ENCODE peak calls at places on chromosomes 6 and 20, in seven cellular contexts. G is CD4-positive, alpha-beta memory T cell; W is neuronal stem cell; B is ovary; Z is adrenal gland; T is fibroblast of lung; M is PC-3. R is an unnamed sample. For H3K9me3 and H3K4me1, the result is how much of the 10 kb centered on the place peaks cover.

GRCh38 chr6:151306269-151306783 is 66.6 kb downstream of the AKAP12 start:
- DNase-seq in T (no peak), B (no peak), W (no peak), Z (no peak), M (peak), G (no peak), R (no peak)

GRCh38 chr6:7060769-7061516 is 46.8 kb upstream of the RREB1 start:
- DNase-seq in T (no peak), M (peak), G (no peak), B (no peak), W (no peak), Z (no peak), R (no peak)

GRCh38 chr6:6883011-6883410 is 224.8 kb upstream of the RREB1 start:
- DNase-seq in G (no peak), M (peak), Z (no peak), T (no peak), W (no peak), B (no peak), R (no peak)

GRCh38 chr6:27400877-27401642 is 12.5 kb downstream of the ZNF391 start:
- DNase-seq in G (no peak), Z (no peak), B (no peak), W (no peak), M (no peak), T (no peak), R (no peak)

GRCh38 chr6:107620736-107621135 is 130.8 kb downstream of the SOBP start:
- DNase-seq in G (no peak), Z (no peak), M (no peak), W (no peak), B (no peak), T (peak), R (no peak)

GRCh38 chr6:111916747-111917146 is 43.5 kb upstream of the FYN start:
- DNase-seq in B (no peak), Z (no peak), M (no peak), T (no peak), G (no peak), W (no peak), R (no peak)

GRCh38 chr20:41574802-41575389 is 43.3 kb downstream of the CHD6 start:
- DNase-seq in Z (no peak), G (no peak), M (no peak), B (no peak), W (no peak), T (no peak), R (no peak)

GRCh38 chr6:160030103-160030502 is 61.2 kb downstream of the IGF2R start:
- DNase-seq in T (peak), M (peak), G (no peak), B (peak), W (peak), Z (peak), R (peak)

GRCh38 chr20:38805502-38805957 is at the start of gene PPP1R16B:
- DNase-seq in G (peak), W (peak), Z (peak), B (no peak), M (no peak), T (no peak), R (peak)

GRCh38 chr6:28597217-28597835 is 71.6 kb downstream of the GPX5 start:
- DNase-seq in Z (peak), M (peak), G (no peak), T (peak), W (no peak), B (no peak), R (no peak)

GRCh38 chr6:161423271-161423670 is 149.4 kb upstream of the AGPAT4 start:
- DNase-seq in Z (no peak), G (no peak), W (no peak), M (peak), T (no peak), B (no peak), R (no peak)

GRCh38 chr20:62818592-62819493 is 2.0 kb downstream of the COL9A3 start:
- DNase-seq in G (no peak), M (no peak), B (peak), W (no peak), Z (no peak), T (no peak), R (peak)

GRCh38 chr6:31948753-31949413 is 3.0 kb downstream of the CFB start:
- DNase-seq in G (no peak), W (no peak), T (peak), B (no peak), M (peak), Z (no peak), R (no peak)

GRCh38 chr6:16001158-16001557 is 127.7 kb upstream of the MYLIP start:
- DNase-seq in T (no peak), M (no peak), W (no peak), Z (no peak), B (no peak), G (no peak), R (no peak)

GRCh38 chr6:119562168-119562567 is 212.6 kb upstream of the MAN1A1 start:
- DNase-seq in T (no peak), W (no peak), G (no peak), B (no peak), M (no peak), Z (no peak), R (no peak)

GRCh38 chr6:52389626-52390360 is 27.8 kb downstream of the PAQR8 start:
- DNase-seq in B (no peak), Z (peak), T (peak), W (no peak), G (peak), M (peak), R (peak)

GRCh38 chr20:34385464-34385863 is 22.4 kb downstream of the ITCH start:
- DNase-seq in T (no peak), Z (no peak), G (no peak), M (no peak), W (no peak), B (no peak), R (no peak)

GRCh38 chr6:90144396-90144795 is 152.2 kb downstream of the BACH2 start:
- DNase-seq in G (no peak), M (peak), T (no peak), Z (no peak), W (no peak), B (no peak), R (no peak)

GRCh38 chr20:57069442-57069841 is 197.0 kb downstream of the BMP7 start:
- DNase-seq in B (no peak), M (no peak), Z (no peak), G (no peak), T (no peak), W (no peak), R (no peak)

GRCh38 chr6:8084586-8084985 is 17.8 kb downstream of the EEF1E1 start:
- DNase-seq in M (no peak), B (no peak), G (no peak), W (no peak), Z (no peak), T (peak), R (no peak)

GRCh38 chr6:6379573-6379972 is 59.1 kb upstream of the F13A1 start:
- DNase-seq in B (no peak), Z (no peak), T (peak), M (no peak), G (no peak), W (no peak), R (no peak)

GRCh38 chr6:95743591-95743990 is 166.3 kb downstream of the MANEA start:
- DNase-seq in W (no peak), Z (no peak), B (no peak), G (no peak), M (no peak), T (no peak), R (no peak)

GRCh38 chr6:5552243-5552642 is 290.9 kb downstream of the FARS2 start:
- DNase-seq in B (no peak), G (no peak), W (no peak), Z (no peak), M (no peak), T (no peak), R (no peak)

GRCh38 chr6:51644426-51644825 is 443.0 kb downstream of the PKHD1 start:
- DNase-seq in Z (no peak), T (peak), G (no peak), B (no peak), W (no peak), M (peak), R (no peak)

GRCh38 chr20:37755665-37756064 is 61.8 kb downstream of the CTNNBL1 start:
- DNase-seq in M (no peak), Z (no peak), W (no peak), G (no peak), B (no peak), T (no peak), R (peak)

GRCh38 chr6:70221025-70221714 is 81.7 kb downstream of the COL9A1 start:
- DNase-seq in W (peak), T (peak), M (peak), Z (no peak), G (peak), B (no peak), R (no peak)

GRCh38 chr6:13242178-13242577 is 86.2 kb downstream of the TBC1D7 start:
- DNase-seq in G (no peak), Z (no peak), W (no peak), T (no peak), M (no peak), B (no peak), R (no peak)

GRCh38 chr20:4358566-4358965 is 343.2 kb upstream of the RNF24 start:
- DNase-seq in B (no peak), T (no peak), G (no peak), M (no peak), Z (no peak), W (no peak), R (no peak)

GRCh38 chr6:160978141-160978926 is 13.2 kb upstream of the MAP3K4 start:
- DNase-seq in T (peak), Z (peak), M (no peak), B (no peak), G (no peak), W (no peak), R (no peak)

GRCh38 chr6:81331526-81331925 is 421.0 kb downstream of the TENT5A start:
- DNase-seq in M (peak), Z (no peak), T (peak), B (no peak), W (no peak), G (no peak), R (no peak)

GRCh38 chr20:40676466-40676865 is 12.6 kb downstream of the MAFB start:
- DNase-seq in G (no peak), W (no peak), T (no peak), M (no peak), Z (no peak), B (no peak), R (no peak)

GRCh38 chr6:157538163-157538562 is 157.2 kb downstream of the ZDHHC14 start:
- DNase-seq in W (no peak), B (no peak), Z (no peak), T (no peak), G (no peak), M (no peak), R (no peak)

GRCh38 chr6:151862461-151862860 is 55.0 kb downstream of the ESR1 start:
- DNase-seq in G (no peak), Z (no peak), T (no peak), B (no peak), W (no peak), M (no peak), R (no peak)

GRCh38 chr6:41593451-41594238 is 44.6 kb upstream of the MDFI start:
- DNase-seq in Z (no peak), T (no peak), W (no peak), G (no peak), M (no peak), B (no peak), R (no peak)

GRCh38 chr20:59175861-59176260 is 12.2 kb downstream of the ZNF831 start:
- DNase-seq in G (no peak), M (no peak), B (no peak), Z (no peak), W (no peak), T (no peak), R (no peak)

GRCh38 chr6:158861686-158862381 is 42.7 kb upstream of the EZR start:
- DNase-seq in B (no peak), G (no peak), W (no peak), T (no peak), M (peak), Z (no peak), R (no peak)

GRCh38 chr6:135182993-135183531 is 2.0 kb downstream of the MYB start:
- DNase-seq in M (peak), B (no peak), G (peak), W (peak), T (no peak), Z (no peak), R (no peak)

GRCh38 chr6:129432738-129433137 is 277.2 kb downstream of the ARHGAP18 start:
- DNase-seq in M (peak), W (no peak), Z (no peak), B (no peak), T (no peak), G (no peak), R (no peak)

GRCh38 chr6:117976030-117976651 is 69.1 kb downstream of the SLC35F1 start:
- DNase-seq in G (peak), Z (peak), B (no peak), T (peak), M (peak), W (peak), R (no peak)

GRCh38 chr20:24897974-24898373 is 51.1 kb upstream of the CST7 start:
- DNase-seq in M (peak), G (no peak), W (no peak), B (no peak), Z (no peak), T (no peak), R (no peak)

GRCh38 chr20:24894967-24895366 is 54.1 kb upstream of the CST7 start:
- DNase-seq in G (no peak), M (no peak), B (no peak), W (no peak), Z (no peak), T (no peak), R (no peak)

GRCh38 chr20:24894488-24894887 is 54.6 kb upstream of the CST7 start:
- DNase-seq in M (no peak), W (no peak), G (no peak), T (no peak), Z (no peak), B (no peak), R (no peak)

GRCh38 chr20:24896984-24897383 is 52.1 kb upstream of the CST7 start:
- DNase-seq in M (no peak), B (no peak), W (no peak), T (no peak), Z (no peak), G (no peak), R (no peak)

GRCh38 chr20:24895898-24896658 is 53.0 kb upstream of the CST7 start:
- DNase-seq in M (no peak), B (no peak), T (no peak), W (no peak), G (no peak), Z (no peak), R (no peak)
- H3K9me3 ChIP-seq in M (under half), B (under half), T (under half), W (under half), G (under half), Z (under half), R (under half)

GRCh38 chr6:34340906-34341480 is 51.5 kb downstream of the NUDT3 start:
- DNase-seq in W (no peak), T (no peak), M (no peak), Z (no peak), B (no peak), G (no peak), R (no peak)
- H3K4me1 ChIP-seq in W (under half), T (under half), M (under half), Z (half or more), B (under half), G (under half), R (half or more)

DNA sequence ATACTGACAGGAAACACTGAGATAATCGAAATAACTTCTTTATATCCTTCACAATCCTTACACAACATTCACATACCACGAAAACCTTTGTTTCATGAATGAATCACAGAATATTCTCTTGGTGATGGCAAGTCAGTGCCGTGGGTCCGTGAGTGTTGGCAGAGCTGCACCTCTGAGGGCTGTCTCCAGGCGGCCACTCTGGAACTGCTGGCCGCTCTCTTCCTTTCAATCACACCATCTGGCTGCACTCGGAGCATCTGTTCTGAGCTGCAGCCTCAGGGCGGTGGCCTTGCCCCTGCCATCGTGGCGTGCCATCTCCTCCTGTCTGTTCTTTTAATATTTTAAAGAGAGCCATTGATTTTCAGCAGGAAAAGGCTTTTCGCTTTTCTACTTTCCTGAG is 129.4 kb upstream of the AFDN start:
- DNase-seq in G (no peak), T (peak), B (no peak), M (no peak), W (no peak), Z (no peak), R (no peak)
- H3K27ac ChIP-seq in G (no peak), T (no peak), B (no peak), M (no peak), W (no peak), Z (no peak), R (no peak)

GRCh38 chr20:49281059-49281912 is 3.4 kb upstream of the ZNFX1 start:
- DNase-seq in G (no peak), Z (no peak), B (no peak), M (peak), T (peak), W (no peak), R (no peak)
- H3K9me3 ChIP-seq in G (under half), Z (under half), B (under half), M (under half), T (under half), W (half or more), R (under half)

GRCh38 chr6:100484474-100484873 is 19.8 kb upstream of the SIM1 start:
- DNase-seq in Z (no peak), W (no peak), T (no peak), G (no peak), B (no peak), M (no peak), R (no peak)

GRCh38 chr6:100490065-100490464 is 25.3 kb upstream of the SIM1 start:
- DNase-seq in B (no peak), Z (no peak), M (no peak), G (no peak), T (no peak), W (no peak), R (no peak)

GRCh38 chr6:100485268-100485667 is 20.5 kb upstream of the SIM1 start:
- DNase-seq in T (no peak), W (no peak), Z (no peak), B (no peak), M (no peak), G (no peak), R (no peak)

GRCh38 chr6:100487638-100488037 is 22.9 kb upstream of the SIM1 start:
- DNase-seq in Z (no peak), B (no peak), G (no peak), W (no peak), T (no peak), M (no peak), R (no peak)

DNA sequence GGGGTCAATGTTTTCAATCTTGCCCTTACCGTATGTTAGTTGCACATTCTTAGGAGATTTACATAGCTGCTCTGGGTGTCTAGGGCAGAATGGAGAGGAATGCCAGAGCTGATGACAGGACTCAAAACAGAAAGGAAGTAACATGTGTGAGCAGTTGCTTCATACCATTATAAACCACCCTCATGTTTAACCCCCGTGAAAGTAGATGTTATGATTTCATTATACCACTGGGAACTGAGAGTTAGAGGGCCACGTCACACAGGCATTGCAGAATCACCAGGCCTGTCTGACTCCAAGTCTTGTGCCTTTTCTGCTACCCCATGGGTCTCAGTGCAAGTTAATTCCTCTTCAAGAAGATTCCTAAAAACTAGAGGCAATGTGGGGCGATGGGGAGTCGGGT is 23.5 kb upstream of the SIM1 start:
- DNase-seq in T (no peak), W (no peak), Z (no peak), B (no peak), G (no peak), M (no peak), R (no peak)
- H3K4me1 ChIP-seq in T (under half), W (under half), Z (under half), B (under half), G (under half), M (under half), R (under half)

DNA sequence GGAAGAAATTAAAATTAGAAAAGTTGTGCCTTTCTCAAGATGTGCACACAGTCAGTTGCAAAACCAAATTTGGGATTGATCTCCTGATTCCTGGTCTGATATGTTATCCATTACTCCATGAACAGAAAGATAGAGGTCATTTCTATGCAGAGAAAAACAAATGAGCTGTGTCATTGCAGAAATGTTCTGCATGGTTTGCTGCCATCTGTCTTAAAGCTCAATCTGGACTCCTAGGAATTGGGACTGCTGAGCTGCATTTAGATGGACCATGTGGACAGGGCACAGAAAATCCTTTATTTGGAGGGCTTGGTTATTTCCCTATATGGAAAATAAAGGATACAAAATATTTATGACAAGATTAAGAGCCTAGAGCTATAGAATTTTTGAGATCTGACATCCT is 91.2 kb downstream of the ADGRB3 start:
- DNase-seq in G (no peak), W (no peak), Z (no peak), T (no peak), M (no peak), B (no peak), R (no peak)
- H3K27ac ChIP-seq in G (no peak), W (no peak), Z (no peak), T (no peak), M (no peak), B (no peak), R (no peak)